ENCODE peak calls at places on chromosomes 11 and 22, in four cellular contexts. P, Z, G and R are unnamed samples.

GRCh38 chr11:123055132-123055924 is 6.6 kb downstream of the HSPA8 start:
- DNase-seq in G (no peak), P (no peak), Z (no peak), R (no peak)

GRCh38 chr22:46830841-46831240 is 68.4 kb downstream of the TBC1D22A start:
- DNase-seq in G (no peak), Z (no peak), P (no peak), R (peak)

GRCh38 chr11:96736591-96736990 is 346.8 kb downstream of the JRKL start:
- DNase-seq in Z (no peak), G (no peak), P (no peak), R (no peak)

GRCh38 chr22:25363474-25363873 is 144.0 kb downstream of the CRYBB2 start:
- DNase-seq in Z (no peak), P (no peak), G (no peak), R (no peak)

GRCh38 chr11:2258501-2259465 is 11.6 kb downstream of the ASCL2 start:
- DNase-seq in P (no peak), Z (no peak), G (peak), R (no peak)

GRCh38 chr22:38284042-38284402 is 11.2 kb upstream of the TMEM184B start:
- DNase-seq in P (peak), G (no peak), Z (no peak), R (no peak)

GRCh38 chr11:119375629-119376196 is 5.8 kb downstream of the USP2 start:
- DNase-seq in Z (no peak), G (peak), P (peak), R (no peak)

GRCh38 chr11:118909619-118910308 is 16.0 kb downstream of the BCL9L start:
- DNase-seq in G (no peak), Z (no peak), P (no peak), R (peak)

GRCh38 chr11:26134053-26134452 is 197.9 kb upstream of the ANO3 start:
- DNase-seq in G (no peak), Z (no peak), P (no peak), R (no peak)

GRCh38 chr22:23874871-23875270 is 17.2 kb downstream of the SLC2A11 start:
- DNase-seq in Z (no peak), G (no peak), P (no peak), R (no peak)

GRCh38 chr11:88508808-88509581 is 171.5 kb upstream of the CTSC start:
- DNase-seq in P (no peak), G (peak), Z (no peak), R (peak)

GRCh38 chr11:62652156-62653006 is 721 bp downstream of the INTS5 start:
- DNase-seq in Z (no peak), P (no peak), G (no peak), R (peak)

GRCh38 chr11:88016392-88017020 is 158.7 kb downstream of the RAB38 start:
- DNase-seq in Z (peak), P (peak), G (no peak), R (no peak)

GRCh38 chr11:130313383-130314183 is 1.1 kb downstream of the ZBTB44 start:
- DNase-seq in P (no peak), Z (no peak), G (no peak), R (no peak)

GRCh38 chr11:16126361-16126760 is 230.0 kb downstream of the SOX6 start:
- DNase-seq in G (no peak), P (no peak), Z (no peak), R (no peak)

GRCh38 chr11:64916040-64916847 is 765 bp downstream of the ATG2A start:
- DNase-seq in P (peak), G (peak), Z (peak), R (peak)

GRCh38 chr11:99234534-99234933 is 213.8 kb downstream of the CNTN5 start:
- DNase-seq in P (no peak), Z (no peak), G (no peak), R (no peak)

GRCh38 chr11:130389315-130389935 is 39.0 kb downstream of the ADAMTS8 start:
- DNase-seq in P (no peak), Z (peak), G (no peak), R (peak)

GRCh38 chr11:2445107-2445947 is 519 bp downstream of the KCNQ1 start:
- DNase-seq in Z (no peak), G (peak), P (no peak), R (peak)

GRCh38 chr22:48153726-48154125 is 1391.3 kb downstream of the TBC1D22A start:
- DNase-seq in Z (no peak), P (no peak), G (no peak), R (peak)

GRCh38 chr22:19105867-19106802 is 16.1 kb downstream of the DGCR2 start:
- DNase-seq in Z (no peak), P (no peak), G (no peak), R (peak)

GRCh38 chr11:65575568-65576231 is at the start of gene EHBP1L1:
- DNase-seq in P (peak), Z (peak), G (peak), R (peak)

GRCh38 chr11:59754494-59754858 is 700 bp upstream of the STX3 start:
- DNase-seq in Z (peak), P (no peak), G (peak), R (peak)

GRCh38 chr11:59754859-59755700 is at the start of gene STX3:
- DNase-seq in P (peak), G (peak), Z (peak), R (peak)

GRCh38 chr11:59755701-59756495 is 722 bp downstream of the STX3 start:
- DNase-seq in P (peak), G (peak), Z (peak), R (peak)

GRCh38 chr11:59756845-59757244 is 1.7 kb downstream of the STX3 start:
- DNase-seq in Z (no peak), G (peak), P (peak), R (peak)

DNA sequence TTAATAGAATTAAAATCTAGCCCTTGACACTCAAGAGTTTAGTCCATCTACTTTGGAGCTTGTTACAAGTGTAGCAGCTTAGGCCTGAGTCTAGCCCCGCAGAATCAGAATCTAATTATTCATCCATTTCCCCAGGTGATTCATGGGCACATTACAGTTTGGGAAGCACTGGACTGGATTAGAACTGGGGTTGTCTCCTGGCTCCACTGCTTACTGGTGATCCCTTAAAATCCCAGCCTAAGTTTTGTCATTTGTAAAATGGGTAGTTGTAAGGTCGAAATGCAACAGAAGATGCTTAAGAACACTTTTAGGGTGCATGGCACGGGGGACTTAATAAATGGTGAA is 1.3 kb downstream of the STX3 start:
- DNase-seq in P (no peak), G (no peak), Z (no peak), R (no peak)
- H3K4me3 ChIP-seq in P (no peak), G (peak), Z (no peak), R (peak)

GRCh38 chr11:93903989-93904388 is 53.6 kb upstream of the VSTM5 start:
- DNase-seq in P (no peak), G (no peak), Z (no peak), R (no peak)
- TF ChIP-seq CTCF in P (no peak), G (no peak), Z (no peak), R (no peak)

GRCh38 chr11:76785513-76785912 is 2.4 kb downstream of the TSKU start:
- DNase-seq in P (no peak), G (peak), Z (no peak), R (no peak)
- H3K4me3 ChIP-seq in P (peak), G (peak), Z (no peak), R (no peak)

DNA sequence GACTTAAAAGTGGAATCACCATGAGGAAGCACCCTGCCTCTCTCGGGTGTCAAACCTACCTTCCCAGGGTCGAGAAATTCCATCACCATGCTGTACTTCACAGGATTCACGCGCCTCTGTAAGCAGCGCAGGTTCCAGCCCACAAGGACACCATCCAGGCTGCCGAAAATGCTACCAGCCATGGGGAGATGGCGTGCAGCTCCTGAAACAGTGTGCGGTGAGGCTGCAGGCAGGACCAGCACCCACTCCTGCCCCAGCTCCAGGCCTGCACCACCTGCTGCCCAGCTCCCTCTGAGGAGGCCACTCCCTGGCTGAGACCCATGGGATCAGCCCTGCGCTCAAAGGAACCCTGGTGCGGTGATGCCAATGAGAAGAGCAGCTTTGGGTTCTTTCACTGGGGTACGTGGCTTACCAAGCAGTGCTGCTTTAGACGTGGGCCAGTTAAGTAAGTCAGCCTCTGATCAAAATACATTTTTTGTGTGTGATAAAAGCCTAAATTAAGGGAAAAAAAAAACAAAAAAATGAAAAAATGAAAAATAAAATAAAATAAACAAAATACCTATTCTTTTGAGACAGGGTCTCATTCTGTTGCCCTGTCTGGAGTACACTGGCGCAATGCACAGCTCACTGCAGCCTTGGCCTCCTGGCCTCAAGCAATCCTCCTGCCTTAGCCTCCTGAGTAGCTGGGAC is 115.4 kb downstream of the MED15 start:
- DNase-seq in G (no peak), P (no peak), Z (no peak), R (no peak)
- TF ChIP-seq CTCF in G (no peak), P (no peak), Z (no peak), R (no peak)